ENCODE peak calls at places on chromosomes 5 and 9, in six cellular contexts. E is cardiac muscle cell, T is tibial nerve, Q is AG09319, X is bronchial epithelial cell, J is endothelial cell. K is an unnamed sample.

GRCh38 chr5:127697894-127698600 is 5.1 kb upstream of the CCDC192 start:
- DNase-seq in E (no peak), T (no peak), Q (no peak), X (peak), J (no peak), K (no peak)

GRCh38 chr5:135915466-135916001 is 19.9 kb upstream of the IL9 start:
- DNase-seq in E (no peak), T (no peak), Q (no peak), X (no peak), J (no peak), K (no peak)

GRCh38 chr5:167452186-167452585 is 839.3 kb upstream of the WWC1 start:
- DNase-seq in E (no peak), T (no peak), Q (no peak), X (no peak), J (no peak), K (no peak)

GRCh38 chr5:55324815-55325418 is 17.1 kb downstream of the MTREX start:
- DNase-seq in E (no peak), T (no peak), Q (no peak), X (peak), J (no peak), K (no peak)

GRCh38 chr9:32258482-32258881 is 126.0 kb upstream of the ACO1 start:
- DNase-seq in E (no peak), T (no peak), Q (no peak), X (no peak), J (no peak), K (no peak)

GRCh38 chr9:106888992-106889631 is 26.1 kb downstream of the ZNF462 start:
- DNase-seq in E (no peak), T (no peak), Q (no peak), X (peak), J (no peak), K (no peak)

GRCh38 chr5:109161914-109162683 is 247.7 kb downstream of the PJA2 start:
- DNase-seq in E (no peak), T (no peak), Q (no peak), X (peak), J (no peak), K (no peak)

GRCh38 chr9:112854657-112855056 is 36.0 kb downstream of the SLC46A2 start:
- DNase-seq in E (no peak), T (no peak), Q (no peak), X (no peak), J (no peak), K (no peak)

GRCh38 chr5:167261309-167262100 is 1029.9 kb upstream of the WWC1 start:
- DNase-seq in E (no peak), T (no peak), Q (no peak), X (no peak), J (no peak), K (no peak)

GRCh38 chr5:16855475-16855874 is 80.6 kb downstream of the MYO10 start:
- DNase-seq in E (peak), T (no peak), Q (no peak), X (no peak), J (peak), K (no peak)

GRCh38 chr9:34185778-34186551 is 7.1 kb downstream of the UBAP1 start:
- DNase-seq in E (no peak), T (peak), Q (peak), X (peak), J (no peak), K (no peak)

GRCh38 chr9:87065981-87066380 is 118.7 kb upstream of the GAS1 start:
- DNase-seq in E (no peak), T (no peak), Q (no peak), X (no peak), J (no peak), K (no peak)

GRCh38 chr9:83628540-83628939 is 5.6 kb downstream of the IDNK start:
- DNase-seq in E (no peak), T (no peak), Q (no peak), X (no peak), J (no peak), K (no peak)

GRCh38 chr9:38090170-38090569 is 21.1 kb upstream of the SHB start:
- DNase-seq in E (no peak), T (no peak), Q (no peak), X (no peak), J (no peak), K (no peak)

GRCh38 chr5:123530728-123531127 is 18.8 kb downstream of the CSNK1G3 start:
- DNase-seq in E (no peak), T (no peak), Q (no peak), X (no peak), J (no peak), K (no peak)

GRCh38 chr9:120408680-120409258 is 171.2 kb downstream of the CDK5RAP2 start:
- DNase-seq in E (no peak), T (no peak), Q (no peak), X (no peak), J (no peak), K (no peak)

GRCh38 chr5:34534237-34535108 is 121.7 kb upstream of the RAI14 start:
- DNase-seq in E (no peak), T (no peak), Q (peak), X (peak), J (no peak), K (no peak)

GRCh38 chr5:154884424-154884823 is 26.0 kb downstream of the CNOT8 start:
- DNase-seq in E (no peak), T (no peak), Q (no peak), X (no peak), J (no peak), K (no peak)

GRCh38 chr5:56984445-56984844 is 32.5 kb upstream of the MIER3 start:
- DNase-seq in E (no peak), T (no peak), Q (no peak), X (no peak), J (no peak), K (no peak)

GRCh38 chr5:61467766-61468482 is 135.9 kb downstream of the ZSWIM6 start:
- DNase-seq in E (no peak), T (no peak), Q (peak), X (no peak), J (no peak), K (no peak)

GRCh38 chr5:153926201-153926600 is 112.5 kb downstream of the FAM114A2 start:
- DNase-seq in E (no peak), T (no peak), Q (no peak), X (no peak), J (no peak), K (no peak)

GRCh38 chr9:26812217-26812616 is 80.4 kb downstream of the CAAP1 start:
- DNase-seq in E (no peak), T (no peak), Q (no peak), X (no peak), J (no peak), K (no peak)

GRCh38 chr5:72166070-72166979 is 59.0 kb downstream of the MAP1B start:
- DNase-seq in E (peak), T (peak), Q (no peak), X (peak), J (peak), K (no peak)

GRCh38 chr5:53438486-53439472 is 41.6 kb upstream of the FST start:
- DNase-seq in E (no peak), T (no peak), Q (peak), X (peak), J (no peak), K (no peak)

GRCh38 chr5:14264605-14265316 is 121.6 kb downstream of the TRIO start:
- DNase-seq in E (peak), T (peak), Q (peak), X (peak), J (peak), K (peak)

GRCh38 chr5:145811834-145812625 is 23.1 kb downstream of the PRELID2 start:
- DNase-seq in E (peak), T (peak), Q (peak), X (peak), J (peak), K (no peak)

GRCh38 chr5:74318985-74319563 is 321.5 kb downstream of the ENC1 start:
- DNase-seq in E (no peak), T (no peak), Q (no peak), X (peak), J (no peak), K (no peak)

GRCh38 chr5:132905938-132906337 is 32.5 kb downstream of the LEAP2 start:
- DNase-seq in E (no peak), T (no peak), Q (no peak), X (peak), J (no peak), K (no peak)

GRCh38 chr5:123454236-123454911 is 31.2 kb upstream of the CEP120 start:
- DNase-seq in E (no peak), T (no peak), Q (no peak), X (peak), J (no peak), K (no peak)

GRCh38 chr5:113246371-113246870 is 188.4 kb downstream of the TSSK1B start:
- DNase-seq in E (no peak), T (peak), Q (no peak), X (no peak), J (no peak), K (no peak)

GRCh38 chr9:114929166-114929565 is 1.2 kb downstream of the TNFSF8 start:
- DNase-seq in E (no peak), T (no peak), Q (no peak), X (no peak), J (no peak), K (no peak)

GRCh38 chr9:112699230-112699629 is 18.7 kb downstream of the INIP start:
- DNase-seq in E (no peak), T (no peak), Q (no peak), X (no peak), J (no peak), K (no peak)

GRCh38 chr5:75566710-75567309 is 44.4 kb upstream of the ANKDD1B start:
- DNase-seq in E (peak), T (no peak), Q (peak), X (peak), J (no peak), K (peak)

GRCh38 chr9:115200711-115201505 is 83.0 kb upstream of the TNC start:
- DNase-seq in E (no peak), T (no peak), Q (no peak), X (peak), J (no peak), K (no peak)

GRCh38 chr5:121189569-121190305 is 661.9 kb upstream of the FTMT start:
- DNase-seq in E (peak), T (peak), Q (no peak), X (peak), J (no peak), K (no peak)

GRCh38 chr9:27711241-27711640 is 138.0 kb upstream of the C9orf72 start:
- DNase-seq in E (no peak), T (no peak), Q (no peak), X (no peak), J (no peak), K (no peak)

GRCh38 chr5:163385276-163385675 is 52.1 kb upstream of the CCNG1 start:
- DNase-seq in E (no peak), T (peak), Q (no peak), X (no peak), J (no peak), K (no peak)
- TF ChIP-seq CTCF in E (no peak), T (no peak), Q (no peak), X (no peak), J (no peak), K (no peak)

GRCh38 chr9:94729199-94729598 is 2.7 kb downstream of the AOPEP start:
- DNase-seq in E (no peak), T (no peak), Q (no peak), X (no peak), J (no peak), K (no peak)
- TF ChIP-seq CTCF in E (no peak), T (no peak), Q (no peak), X (no peak), J (no peak), K (no peak)

DNA sequence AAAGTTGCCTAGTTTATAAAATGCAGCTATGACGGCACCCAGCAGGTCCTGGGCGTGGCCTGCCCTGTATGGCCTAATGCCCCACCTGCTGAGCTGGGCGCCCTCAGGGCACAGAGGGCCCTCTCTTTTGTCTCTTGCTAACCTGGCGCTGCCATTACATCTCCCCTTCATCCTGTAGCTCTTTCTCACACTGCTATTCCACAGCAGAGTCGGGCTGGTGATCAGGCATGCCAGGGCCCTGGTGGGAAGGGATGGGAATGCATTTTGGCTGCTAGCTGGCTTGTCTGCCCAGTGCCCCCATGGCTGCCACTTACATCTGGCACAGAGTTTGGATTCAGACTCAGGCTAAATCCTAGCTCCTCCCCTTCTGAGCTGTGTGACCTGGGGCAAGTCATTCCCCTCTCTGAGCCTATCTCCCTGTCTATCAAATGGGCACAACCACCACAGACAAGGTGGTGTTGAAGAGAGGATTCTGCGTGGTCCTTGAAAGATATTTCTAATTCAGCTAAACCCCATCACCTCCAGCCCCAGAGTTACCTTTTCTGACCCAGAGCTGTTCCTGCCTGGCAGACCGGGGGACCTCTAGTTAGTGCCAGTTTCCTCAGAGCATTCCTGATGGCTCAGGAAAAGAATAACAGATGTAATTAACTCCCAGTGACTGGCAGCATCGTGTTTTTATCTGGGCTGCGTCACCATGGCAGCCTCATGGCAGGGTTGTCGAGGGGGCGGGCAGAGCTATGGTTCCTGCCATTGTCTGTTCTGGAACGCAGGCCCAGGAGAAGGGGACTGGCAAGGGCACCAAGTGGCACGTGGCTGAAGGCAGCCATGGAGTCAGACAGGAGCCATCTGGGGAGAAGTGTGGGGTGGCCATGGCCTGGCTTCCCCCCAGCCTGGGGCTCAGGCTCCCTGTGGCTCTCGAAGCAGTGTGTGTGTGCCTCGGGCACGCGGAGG is 6.3 kb downstream of the PRR7 start:
- DNase-seq in E (no peak), T (no peak), Q (no peak), X (no peak), J (no peak), K (no peak)
- TF ChIP-seq CTCF in E (no peak), T (no peak), Q (no peak), X (peak), J (no peak), K (no peak)

GRCh38 chr9:72675586-72675985 is 154.2 kb downstream of the TMC1 start:
- DNase-seq in E (no peak), T (no peak), Q (peak), X (peak), J (no peak), K (no peak)

GRCh38 chr9:72674961-72675360 is 153.6 kb downstream of the TMC1 start:
- DNase-seq in E (no peak), T (no peak), Q (no peak), X (peak), J (no peak), K (no peak)

GRCh38 chr9:72684615-72685014 is 163.2 kb downstream of the TMC1 start:
- DNase-seq in E (no peak), T (no peak), Q (no peak), X (no peak), J (no peak), K (no peak)

GRCh38 chr9:72680593-72681317 is 159.3 kb downstream of the TMC1 start:
- DNase-seq in E (no peak), T (no peak), Q (no peak), X (no peak), J (no peak), K (no peak)
- TF ChIP-seq CTCF in E (no peak), T (no peak), Q (no peak), X (no peak), J (no peak), K (no peak)

GRCh38 chr5:141475625-141476131 is at the start of gene PCDHGC3:
- DNase-seq in E (peak), T (peak), Q (peak), X (peak), J (peak), K (no peak)
- TF ChIP-seq CTCF in E (peak), T (peak), Q (peak), X (peak), J (no peak), K (no peak)

GRCh38 chr5:131495536-131496399 is 139.3 kb downstream of the RAPGEF6 start:
- DNase-seq in E (no peak), T (no peak), Q (no peak), X (no peak), J (no peak), K (no peak)

GRCh38 chr5:131491749-131492148 is 143.3 kb downstream of the RAPGEF6 start:
- DNase-seq in E (no peak), T (no peak), Q (no peak), X (no peak), J (no peak), K (no peak)

DNA sequence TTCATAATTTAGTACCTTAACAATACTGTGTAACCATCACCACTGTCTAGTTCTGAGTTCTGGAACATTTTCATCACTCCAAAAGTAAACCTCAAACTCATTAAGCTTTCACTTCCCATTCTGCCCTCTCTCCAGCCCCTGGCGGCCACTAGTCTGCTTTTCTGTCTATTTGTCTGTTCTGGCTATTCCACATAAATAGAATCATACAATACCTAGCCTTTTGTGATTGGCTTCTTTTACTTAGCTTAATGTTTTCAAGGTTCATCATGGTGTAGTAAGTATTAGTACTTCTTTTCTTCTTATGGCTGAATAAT is 138.7 kb downstream of the RAPGEF6 start:
- DNase-seq in E (no peak), T (no peak), Q (no peak), X (no peak), J (no peak), K (no peak)
- TF ChIP-seq CTCF in E (no peak), T (no peak), Q (no peak), X (no peak), J (no peak), K (no peak)

GRCh38 chr9:118809160-118809625 is 560.0 kb downstream of the BRINP1 start:
- DNase-seq in E (no peak), T (no peak), Q (no peak), X (no peak), J (no peak), K (no peak)
- TF ChIP-seq CTCF in E (no peak), T (no peak), Q (no peak), X (no peak), J (no peak), K (no peak)

DNA sequence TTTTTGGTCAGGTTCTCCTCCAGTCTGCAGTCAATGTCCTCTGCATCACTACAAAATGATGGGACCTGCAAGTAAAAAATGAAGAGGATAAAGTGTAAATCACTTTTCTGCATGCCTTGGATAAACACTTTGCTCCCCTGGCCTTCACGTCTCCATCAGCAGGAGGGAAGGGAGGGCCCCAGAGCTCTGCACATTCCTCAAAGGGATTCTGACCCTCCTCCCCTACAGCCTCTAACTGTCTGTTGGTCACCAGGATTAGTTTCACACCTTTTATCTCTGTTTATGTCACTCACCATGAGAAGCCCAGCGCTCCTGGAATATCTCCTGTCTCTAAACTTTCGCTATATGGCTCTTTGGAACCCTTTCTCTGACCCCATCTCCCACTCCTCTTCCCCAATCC is 103.3 kb downstream of the SVEP1 start:
- DNase-seq in E (peak), T (no peak), Q (no peak), X (no peak), J (no peak), K (no peak)
- TF ChIP-seq CTCF in E (no peak), T (no peak), Q (no peak), X (no peak), J (no peak), K (no peak)